ENCODE peak calls at places on chromosomes 16 and 17, in six cellular contexts. R is neural crest cell; N is retina; X is activated T-helper 1 cell treated with anti-CD3 and anti-CD28 coated beads, Interleukin-12 subunit alpha, Interleukin-12 subunit beta, Interleukin-2, Interleukin-4 antibody, amounts not matched to agents 30 ng/mL and 10 ng/mL and 1 ng/mL, durations not matched to agents 14 hours and 24 hours and 36 hours; D is kidney tubule cell; B is posterior cingulate gyrus. L is an unnamed sample.

GRCh38 chr17:76293106-76293505 is 15.0 kb downstream of the QRICH2 start:
- DNase-seq in R (no peak), N (no peak), D (no peak), B (no peak), X (no peak), L (no peak)

GRCh38 chr17:34716291-34716690 is 136.9 kb downstream of the TMEM132E start:
- DNase-seq in X (no peak), N (no peak), R (no peak), D (no peak), B (no peak), L (no peak)

GRCh38 chr17:47949951-47950350 is 7.7 kb downstream of the PRR15L start:
- DNase-seq in R (no peak), X (no peak), B (no peak), D (peak; percentile 50), N (no peak), L (peak; percentile 22)

GRCh38 chr16:3825103-3825502 is 55.4 kb downstream of the CREBBP start:
- DNase-seq in R (no peak), D (no peak), B (no peak), X (no peak), N (no peak), L (peak; percentile 56)

GRCh38 chr17:56292010-56292409 is 138.7 kb downstream of the ANKFN1 start:
- DNase-seq in N (no peak), D (peak; percentile 87), R (no peak), B (no peak), X (no peak), L (peak; percentile 50)

GRCh38 chr17:32461853-32462617 is 17.7 kb downstream of the PSMD11 start:
- DNase-seq in B (peak; percentile 61), D (peak; percentile 64), R (peak; percentile 63), N (peak; percentile 48), X (peak; percentile 45), L (peak; percentile 62)

GRCh38 chr16:49586466-49586865 is 212.9 kb downstream of the C16orf78 start:
- DNase-seq in D (no peak), N (peak; percentile 68), R (no peak), B (no peak), X (no peak), L (no peak)

GRCh38 chr17:44386182-44386525 is 3.3 kb downstream of the ITGA2B start:
- DNase-seq in D (no peak), B (no peak), R (no peak), N (no peak), X (no peak), L (no peak)

GRCh38 chr17:16419074-16419928 is 3.9 kb downstream of the TRPV2 start:
- DNase-seq in R (no peak), N (no peak), D (peak; percentile 88), B (no peak), X (peak; percentile 24), L (peak; percentile 94)

GRCh38 chr16:12120331-12120981 is 143.9 kb downstream of the SNX29 start:
- DNase-seq in D (peak; percentile 39), R (no peak), B (no peak), X (no peak), N (peak; percentile 83), L (no peak)

GRCh38 chr17:60165976-60166375 is 16.2 kb downstream of the CA4 start:
- DNase-seq in R (no peak), B (no peak), N (no peak), X (peak; percentile 10), D (peak; percentile 49), L (no peak)

GRCh38 chr16:27840311-27841060 is 223.0 kb downstream of the GSG1L start:
- DNase-seq in D (peak; percentile 9), N (no peak), R (no peak), X (no peak), B (no peak), L (no peak)

GRCh38 chr17:79009397-79010303 is at the start of gene CANT1:
- DNase-seq in D (peak; percentile 85), N (peak; percentile 95), X (peak; percentile 88), B (peak; percentile 80), R (peak; percentile 87), L (peak; percentile 90)

GRCh38 chr17:2095536-2095910 is 40.6 kb downstream of the HIC1 start:
- DNase-seq in N (no peak), R (no peak), B (no peak), X (no peak), D (no peak), L (no peak)

GRCh38 chr17:27489045-27489715 is 32.9 kb downstream of the KSR1 start:
- DNase-seq in X (no peak), R (no peak), N (no peak), D (no peak), B (peak; percentile 35), L (peak; percentile 27)